ENCODE peak calls at places on chromosome 2, in ten cellular contexts. One of them, this sample, is unnamed.

GRCh38 chr2:238404406-238405216 is 22.1 kb upstream of the ASB1 start:
- DNase-seq in GM23248: no peak
- DNase-seq in astrocyte of the spinal cord: no peak
- DNase-seq in ELR: no peak
- DNase-seq in AG04450: no peak
- DNase-seq in COLO829: no peak
- DNase-seq in heart left ventricle: no peak
- DNase-seq in CD8-positive, alpha-beta T cell: no peak
- DNase-seq in activated CD4-positive, alpha-beta T cell treated with anti-CD3 and anti-CD28 coated beads for 48 hours: no peak
- DNase-seq in cardiac fibroblast: no peak
- DNase-seq in this sample: no peak

GRCh38 chr2:237888389-237888788 is 29.0 kb downstream of the RAMP1 start:
- DNase-seq in GM23248: peak
- DNase-seq in astrocyte of the spinal cord: peak
- DNase-seq in ELR: peak
- DNase-seq in AG04450: no peak
- DNase-seq in COLO829: no peak
- DNase-seq in heart left ventricle: no peak
- DNase-seq in CD8-positive, alpha-beta T cell: no peak
- DNase-seq in activated CD4-positive, alpha-beta T cell treated with anti-CD3 and anti-CD28 coated beads for 48 hours: no peak
- DNase-seq in cardiac fibroblast: peak
- DNase-seq in this sample: no peak

GRCh38 chr2:42598656-42599267 is 30.3 kb downstream of the MTA3 start:
- DNase-seq in GM23248: no peak
- DNase-seq in astrocyte of the spinal cord: no peak
- DNase-seq in ELR: peak
- DNase-seq in AG04450: no peak
- DNase-seq in COLO829: no peak
- DNase-seq in heart left ventricle: no peak
- DNase-seq in CD8-positive, alpha-beta T cell: no peak
- DNase-seq in activated CD4-positive, alpha-beta T cell treated with anti-CD3 and anti-CD28 coated beads for 48 hours: no peak
- DNase-seq in cardiac fibroblast: no peak
- DNase-seq in this sample: no peak

GRCh38 chr2:42096869-42097591 is 49.2 kb downstream of the PKDCC start:
- DNase-seq in GM23248: no peak
- DNase-seq in astrocyte of the spinal cord: no peak
- DNase-seq in ELR: no peak
- DNase-seq in AG04450: no peak
- DNase-seq in COLO829: no peak
- DNase-seq in heart left ventricle: no peak
- DNase-seq in CD8-positive, alpha-beta T cell: no peak
- DNase-seq in activated CD4-positive, alpha-beta T cell treated with anti-CD3 and anti-CD28 coated beads for 48 hours: no peak
- DNase-seq in cardiac fibroblast: no peak
- DNase-seq in this sample: no peak

GRCh38 chr2:20052229-20052871 is 922 bp upstream of the LAPTM4A start:
- DNase-seq in GM23248: peak
- DNase-seq in astrocyte of the spinal cord: no peak
- DNase-seq in ELR: peak
- DNase-seq in AG04450: no peak
- DNase-seq in COLO829: no peak
- DNase-seq in heart left ventricle: no peak
- DNase-seq in CD8-positive, alpha-beta T cell: no peak
- DNase-seq in activated CD4-positive, alpha-beta T cell treated with anti-CD3 and anti-CD28 coated beads for 48 hours: no peak
- DNase-seq in cardiac fibroblast: peak
- DNase-seq in this sample: no peak

GRCh38 chr2:73307720-73308119 is 14.4 kb upstream of the EGR4 start:
- DNase-seq in GM23248: no peak
- DNase-seq in astrocyte of the spinal cord: no peak
- DNase-seq in ELR: no peak
- DNase-seq in AG04450: no peak
- DNase-seq in COLO829: no peak
- DNase-seq in heart left ventricle: no peak
- DNase-seq in CD8-positive, alpha-beta T cell: no peak
- DNase-seq in activated CD4-positive, alpha-beta T cell treated with anti-CD3 and anti-CD28 coated beads for 48 hours: no peak
- DNase-seq in cardiac fibroblast: no peak
- DNase-seq in this sample: no peak

GRCh38 chr2:218256612-218257350 is 4.0 kb upstream of the GPBAR1 start:
- DNase-seq in GM23248: no peak
- DNase-seq in astrocyte of the spinal cord: no peak
- DNase-seq in ELR: no peak
- DNase-seq in AG04450: no peak
- DNase-seq in COLO829: no peak
- DNase-seq in heart left ventricle: no peak
- DNase-seq in CD8-positive, alpha-beta T cell: no peak
- DNase-seq in activated CD4-positive, alpha-beta T cell treated with anti-CD3 and anti-CD28 coated beads for 48 hours: no peak
- DNase-seq in cardiac fibroblast: no peak
- DNase-seq in this sample: no peak

GRCh38 chr2:37570773-37571570 is 100.5 kb downstream of the CDC42EP3 start:
- DNase-seq in GM23248: peak
- DNase-seq in astrocyte of the spinal cord: peak
- DNase-seq in ELR: peak
- DNase-seq in AG04450: no peak
- DNase-seq in COLO829: no peak
- DNase-seq in heart left ventricle: peak
- DNase-seq in CD8-positive, alpha-beta T cell: no peak
- DNase-seq in activated CD4-positive, alpha-beta T cell treated with anti-CD3 and anti-CD28 coated beads for 48 hours: peak
- DNase-seq in cardiac fibroblast: peak
- DNase-seq in this sample: peak